ENCODE peak calls at places on chromosomes 7 and 10, in five cellular contexts. M is activated T-cell treated with anti-CD3 and anti-CD28 coated beads, Interleukin-2, amount 50 U/mL, for 1 hour; U is RWPE1; B is GM04503; C is fibroblast of gingiva. K is an unnamed sample.

GRCh38 chr7:140176271-140176701 is 497 bp downstream of the KDM7A start:
- DNase-seq in B (no peak), U (no peak), C (no peak), M (no peak), K (no peak)

GRCh38 chr7:155119801-155120382 is 49.8 kb downstream of the HTR5A start:
- DNase-seq in C (no peak), B (no peak), M (no peak), U (peak; percentile 8), K (peak; percentile 45)

GRCh38 chr10:79113827-79114226 is 45.1 kb downstream of the ZMIZ1 start:
- DNase-seq in M (no peak), C (no peak), U (no peak), B (no peak), K (no peak)

GRCh38 chr7:116652793-116653192 is 19.2 kb upstream of the MET start:
- DNase-seq in M (no peak), C (no peak), U (peak; percentile 61), B (no peak), K (peak; percentile 66)

GRCh38 chr7:136030330-136030729 is 53.2 kb upstream of the MTPN start:
- DNase-seq in C (no peak), M (no peak), U (no peak), B (no peak), K (no peak)

GRCh38 chr10:13390604-13391522 is 42.8 kb upstream of the SEPHS1 start:
- DNase-seq in B (no peak), U (no peak), C (peak; percentile 3), M (no peak), K (no peak)

GRCh38 chr10:96765406-96766240 is 45.3 kb upstream of the PIK3AP1 start:
- DNase-seq in C (peak; percentile 35), B (no peak), M (peak; percentile 75), U (peak; percentile 68), K (peak; percentile 67)

GRCh38 chr7:122329145-122329802 is 24.7 kb upstream of the FEZF1 start:
- DNase-seq in C (no peak), M (no peak), U (no peak), B (no peak), K (no peak)

GRCh38 chr10:116769791-116770190 is 27.4 kb upstream of the HSPA12A start:
- DNase-seq in U (peak; percentile 29), B (no peak), C (peak; percentile 7), M (no peak), K (no peak)

GRCh38 chr7:92108821-92109220 is 25.5 kb downstream of the CYP51A1 start:
- DNase-seq in B (no peak), U (no peak), C (no peak), M (no peak), K (no peak)

GRCh38 chr7:36205844-36206243 is 52.8 kb downstream of the EEPD1 start:
- DNase-seq in B (no peak), C (no peak), U (no peak), M (no peak), K (no peak)

GRCh38 chr7:105097619-105098018 is 83.6 kb downstream of the KMT2E start:
- DNase-seq in U (peak; percentile 83), B (no peak), C (peak; percentile 95), M (no peak), K (peak; percentile 37)

GRCh38 chr7:130294314-130294713 is 1.4 kb downstream of the CPA4 start:
- DNase-seq in U (peak; percentile 52), M (no peak), B (no peak), C (no peak), K (peak; percentile 30)

GRCh38 chr7:91251877-91252276 is 12.4 kb upstream of the FZD1 start:
- DNase-seq in C (peak; percentile 86), M (no peak), U (no peak), B (no peak), K (no peak)

GRCh38 chr10:43591303-43591904 is 14.8 kb upstream of the ZNF485 start:
- DNase-seq in C (no peak), B (no peak), U (no peak), M (no peak), K (no peak)

GRCh38 chr7:47497367-47498096 is 84.4 kb downstream of the TNS3 start:
- DNase-seq in M (no peak), U (no peak), B (no peak), C (no peak), K (no peak)

GRCh38 chr7:80940539-80941205 is 21.8 kb upstream of the SEMA3C start:
- DNase-seq in M (no peak), B (no peak), C (no peak), U (peak; percentile 52), K (no peak)

GRCh38 chr7:113806633-113807327 is 112.0 kb downstream of the PPP1R3A start:
- DNase-seq in C (no peak), M (no peak), U (no peak), B (no peak), K (no peak)

GRCh38 chr10:51881213-51881612 is 181.8 kb upstream of the CSTF2T start:
- DNase-seq in B (no peak), C (no peak), M (no peak), U (no peak), K (no peak)

GRCh38 chr10:83612746-83613145 is 526.6 kb upstream of the GHITM start:
- DNase-seq in C (no peak), B (no peak), U (no peak), M (no peak), K (no peak)

GRCh38 chr7:155919400-155920067 is 107.3 kb upstream of the SHH start:
- DNase-seq in C (no peak), U (no peak), M (no peak), B (no peak), K (no peak)

GRCh38 chr10:68938117-68938516 is 17.9 kb upstream of the DDX21 start:
- DNase-seq in C (peak; percentile 17), B (no peak), U (no peak), M (no peak), K (no peak)

GRCh38 chr7:7422641-7423040 is 113.0 kb downstream of the COL28A1 start:
- DNase-seq in B (no peak), C (no peak), U (no peak), M (no peak), K (no peak)

GRCh38 chr10:66162560-66163143 is 763.2 kb upstream of the LRRTM3 start:
- DNase-seq in U (no peak), B (no peak), C (no peak), M (no peak), K (no peak)

GRCh38 chr7:81626008-81626407 is 143.8 kb downstream of the HGF start:
- DNase-seq in B (no peak), C (no peak), M (no peak), U (no peak), K (peak; percentile 83)

GRCh38 chr10:70940834-70941568 is 52.6 kb upstream of the PCBD1 start:
- DNase-seq in C (no peak), U (peak; percentile 33), B (no peak), M (no peak), K (no peak)

K was measured in RKO.